ENCODE peak calls at places on chromosomes 11 and 22, in ten cellular contexts. K is CD4-positive, alpha-beta memory T cell; D is adrenal gland; H is SJSA1; J is body of pancreas; P is GM23338; T is right atrium auricular region; F is adipocyte; O is mucosa of descending colon; Z is NB4. U is an unnamed sample.

GRCh38 chr11:130937051-130937450 is 20.8 kb upstream of the SNX19 start:
- DNase-seq in K (no peak), D (no peak), H (no peak), J (no peak), P (no peak), T (no peak), F (peak; percentile 31), O (no peak), Z (no peak), U (no peak)

GRCh38 chr11:59271247-59271755 is 58.6 kb upstream of the MPEG1 start:
- DNase-seq in K (no peak), D (no peak), H (no peak), J (no peak), P (no peak), T (no peak), F (no peak), O (no peak), Z (no peak), U (no peak)

GRCh38 chr22:30861131-30861530 is 107.4 kb downstream of the MORC2 start:
- DNase-seq in K (no peak), D (no peak), H (no peak), J (no peak), P (no peak), T (no peak), F (no peak), O (no peak), Z (no peak), U (no peak)

GRCh38 chr11:108647701-108648527 is 17.0 kb upstream of the DDX10 start:
- DNase-seq in K (peak; percentile 58), D (peak; percentile 55), H (peak; percentile 19), J (peak; percentile 83), P (peak; percentile 90), T (peak; percentile 71), F (peak; percentile 92), O (peak; percentile 69), Z (peak; percentile 78), U (peak; percentile 83)

GRCh38 chr11:77086521-77087472 is 15.8 kb upstream of the OMP start:
- DNase-seq in K (no peak), D (no peak), H (no peak), J (peak; percentile 82), P (no peak), T (no peak), F (no peak), O (peak; percentile 88), Z (no peak), U (no peak)

GRCh38 chr11:86990079-86990478 is 34.9 kb upstream of the FZD4 start:
- DNase-seq in K (no peak), D (no peak), H (peak; percentile 2), J (no peak), P (no peak), T (no peak), F (peak; percentile 23), O (no peak), Z (no peak), U (no peak)

GRCh38 chr11:111601979-111602864 is at the start of gene SIK2:
- DNase-seq in K (peak; percentile 88), D (peak; percentile 96), H (peak; percentile 92), J (peak; percentile 97), P (peak; percentile 97), T (peak; percentile 94), F (peak; percentile 98), O (peak; percentile 96), Z (peak; percentile 99), U (peak; percentile 97)

GRCh38 chr11:8259316-8259995 is 4.2 kb downstream of the LMO1 start:
- DNase-seq in K (no peak), D (no peak), H (no peak), J (no peak), P (no peak), T (no peak), F (no peak), O (no peak), Z (no peak), U (no peak)

GRCh38 chr11:123065634-123066033 is 3.7 kb upstream of the HSPA8 start:
- DNase-seq in K (no peak), D (no peak), H (no peak), J (no peak), P (no peak), T (no peak), F (peak; percentile 84), O (no peak), Z (no peak), U (no peak)

GRCh38 chr11:104691129-104691528 is 207.1 kb downstream of the CASP12 start:
- DNase-seq in K (no peak), D (no peak), H (no peak), J (no peak), P (no peak), T (no peak), F (no peak), O (no peak), Z (no peak), U (no peak)

GRCh38 chr11:72241290-72241781 is 2.6 kb downstream of the PHOX2A start:
- DNase-seq in K (no peak), D (no peak), H (no peak), J (no peak), P (peak; percentile 52), T (no peak), F (no peak), O (no peak), Z (no peak), U (no peak)

DNA sequence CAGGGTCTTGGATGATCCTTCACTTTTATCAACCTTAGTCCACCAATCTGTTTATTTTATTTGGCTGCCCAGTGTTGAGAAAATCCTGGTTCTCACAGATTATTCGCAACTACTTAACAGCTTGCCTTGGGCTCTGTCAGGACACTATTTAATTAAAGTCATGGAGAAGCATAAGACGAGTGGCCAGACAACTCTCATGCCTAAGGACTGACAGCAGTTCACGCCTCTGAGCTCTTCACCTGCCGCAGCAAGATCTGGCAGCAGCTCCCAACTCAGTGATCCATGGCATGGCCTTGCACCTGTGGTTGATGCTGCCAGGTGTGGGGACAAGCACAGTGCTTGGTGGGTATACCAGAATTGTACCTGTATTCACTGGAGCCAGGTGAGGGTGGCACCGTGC is 37.8 kb downstream of the HIRA start:
- DNase-seq in K (no peak), D (no peak), H (no peak), J (no peak), P (no peak), T (no peak), F (no peak), O (no peak), Z (no peak), U (no peak)
- H3K4me3 ChIP-seq in K (no peak overlapping the region), D (no peak overlapping the region), H (no peak overlapping the region), J (no peak overlapping the region), P (no peak overlapping the region), T (no peak overlapping the region), F (no peak overlapping the region), O (no peak overlapping the region), Z (no peak overlapping the region), U (no peak overlapping the region)

GRCh38 chr11:66857234-66857926 is 516 bp downstream of the LRFN4 start:
- DNase-seq in K (no peak), D (no peak), H (no peak), J (no peak), P (peak; percentile 63), T (no peak), F (no peak), O (no peak), Z (peak; percentile 57), U (no peak)

GRCh38 chr11:66854231-66854661 is 2.6 kb upstream of the LRFN4 start:
- DNase-seq in K (no peak), D (no peak), H (no peak), J (no peak), P (no peak), T (no peak), F (no peak), O (no peak), Z (no peak), U (no peak)

GRCh38 chr11:66854729-66855211 is 2.1 kb upstream of the LRFN4 start:
- DNase-seq in K (no peak), D (no peak), H (no peak), J (no peak), P (no peak), T (no peak), F (no peak), O (no peak), Z (no peak), U (no peak)

GRCh38 chr11:66856496-66857233 is at the start of gene LRFN4:
- DNase-seq in K (peak; percentile 70), D (peak; percentile 60), H (peak; percentile 93), J (no peak), P (peak; percentile 78), T (no peak), F (peak; percentile 73), O (peak; percentile 75), Z (no peak), U (peak; percentile 34)

GRCh38 chr11:66855574-66856495 is 1.0 kb upstream of the LRFN4 start:
- DNase-seq in K (peak; percentile 74), D (peak; percentile 94), H (peak; percentile 97), J (peak; percentile 95), P (peak; percentile 96), T (peak; percentile 92), F (peak; percentile 97), O (peak; percentile 98), Z (peak; percentile 96), U (peak; percentile 92)
- H3K4me3 ChIP-seq in K (peak overlapping the region; percentile 23), D (peak overlapping the region; percentile 64), H (peak overlapping the region; percentile 87), J (peak overlapping the region; percentile 30), P (peak overlapping the region; percentile 88), T (peak overlapping the region; percentile 72), F (peak overlapping the region; percentile 84), O (peak overlapping the region; percentile 33), Z (peak overlapping the region; percentile 71), U (peak overlapping the region; percentile 87)

DNA sequence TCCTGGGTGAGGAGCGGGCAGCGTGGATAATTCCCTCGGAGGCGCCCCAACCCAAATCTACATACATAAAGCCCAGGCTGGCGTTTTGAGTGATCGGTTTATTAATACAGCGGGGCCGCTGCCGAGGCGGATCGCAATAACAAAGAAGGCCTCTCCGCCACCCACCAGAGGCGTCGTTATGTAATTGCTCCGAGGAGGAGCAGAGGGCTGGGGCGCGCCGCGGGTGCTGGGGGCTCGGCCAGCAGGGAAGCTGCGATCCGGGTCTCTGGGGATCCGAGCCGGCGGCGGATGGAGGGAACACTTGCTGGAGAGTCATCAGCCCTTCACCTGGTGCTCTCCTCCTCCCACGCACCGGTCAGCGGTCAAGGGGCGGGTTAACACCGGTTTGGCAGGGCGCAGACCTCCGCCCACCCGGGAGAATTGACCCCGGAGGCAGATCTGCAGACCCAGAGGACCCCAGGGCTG is 6.4 kb upstream of the TP53I11 start:
- DNase-seq in K (no peak), D (no peak), H (no peak), J (no peak), P (peak; percentile 70), T (no peak), F (no peak), O (peak; percentile 57), Z (peak; percentile 78), U (no peak)
- H3K4me3 ChIP-seq in K (no peak overlapping the region), D (no peak overlapping the region), H (no peak overlapping the region), J (no peak overlapping the region), P (peak overlapping the region; percentile 56), T (no peak overlapping the region), F (no peak overlapping the region), O (no peak overlapping the region), Z (no peak overlapping the region), U (no peak overlapping the region)

DNA sequence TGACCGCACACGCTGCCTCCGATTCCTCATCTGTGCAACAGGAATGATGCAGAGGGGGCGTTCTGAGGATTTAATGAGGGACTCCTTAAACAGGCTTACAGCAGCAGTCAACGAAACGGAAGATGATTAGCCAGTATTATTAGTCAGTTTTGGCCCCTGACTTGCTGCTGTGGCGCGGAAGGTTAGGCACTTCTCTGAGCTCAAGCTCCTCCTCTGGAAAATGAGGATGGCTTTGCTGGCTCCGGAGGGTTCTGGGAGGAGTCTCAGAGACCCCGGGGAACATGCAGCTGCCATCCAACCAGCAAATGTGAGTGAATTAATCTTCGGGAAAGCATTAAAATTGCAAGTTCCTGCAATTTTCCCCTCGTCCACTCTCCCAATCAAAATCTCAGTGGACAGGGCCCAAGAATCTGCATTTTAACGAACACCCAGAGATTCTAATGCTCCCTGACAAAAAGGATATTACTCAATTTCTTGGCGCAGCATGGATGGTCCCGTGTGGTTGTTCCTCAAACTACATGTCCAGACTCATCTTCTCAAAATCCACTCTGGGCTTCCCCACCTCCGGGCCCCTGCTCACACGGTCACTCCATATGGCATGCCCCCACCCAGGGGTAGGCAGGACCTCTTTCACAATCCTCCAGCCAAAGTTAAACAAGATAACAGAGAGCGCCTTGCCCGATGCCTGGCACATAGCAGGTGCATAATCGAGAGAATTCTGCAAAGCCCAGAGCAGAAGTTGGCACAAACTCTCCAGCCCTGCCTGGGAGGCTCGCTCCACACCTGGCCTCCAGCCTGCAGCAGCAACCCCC is 6.4 kb downstream of the ELFN2 start:
- DNase-seq in K (no peak), D (no peak), H (no peak), J (no peak), P (peak; percentile 40), T (no peak), F (no peak), O (no peak), Z (peak; percentile 40), U (no peak)
- H3K4me3 ChIP-seq in K (no peak overlapping the region), D (peak overlapping the region; percentile 29), H (no peak overlapping the region), J (no peak overlapping the region), P (peak overlapping the region; percentile 68), T (peak overlapping the region; percentile 43), F (peak overlapping the region; percentile 44), O (no peak overlapping the region), Z (no peak overlapping the region), U (no peak overlapping the region)

U was measured in GM12865.